ENCODE peak calls at places on chromosomes 1 and 21, in seven cellular contexts. S is PC-3, Y is AG04450, B is Calu3, H is Caco-2, E is OCI-LY7, X is Peyer's patch. M is an unnamed sample.

GRCh38 chr1:22141493-22141892 is 1.4 kb downstream of the WNT4 start:
- DNase-seq in E (no peak), H (no peak), Y (no peak), X (no peak), S (no peak), B (no peak), M (no peak)

GRCh38 chr1:222893255-222893654 is 78.4 kb downstream of the DISP1 start:
- DNase-seq in S (no peak), H (no peak), X (no peak), Y (no peak), B (no peak), E (no peak), M (no peak)

GRCh38 chr1:44411861-44412260 is 6.8 kb downstream of the RNF220 start:
- DNase-seq in Y (no peak), E (no peak), S (no peak), B (no peak), H (no peak), X (no peak), M (no peak)

GRCh38 chr1:175663991-175664390 is 79.4 kb downstream of the TNR start:
- DNase-seq in Y (no peak), H (no peak), E (no peak), X (no peak), S (no peak), B (no peak), M (no peak)

GRCh38 chr1:230031131-230031530 is 35.9 kb upstream of the GALNT2 start:
- DNase-seq in H (no peak), E (no peak), S (peak), B (no peak), X (no peak), Y (no peak), M (no peak)

GRCh38 chr1:17297991-17298390 is 10.0 kb upstream of the PADI4 start:
- DNase-seq in Y (no peak), X (no peak), E (no peak), B (no peak), H (no peak), S (peak), M (no peak)

GRCh38 chr1:64029037-64029436 is 174.4 kb upstream of the UBE2U start:
- DNase-seq in H (no peak), X (no peak), Y (no peak), B (no peak), E (no peak), S (no peak), M (no peak)

GRCh38 chr1:148373236-148373935 is 109.7 kb downstream of the PPIAL4G start:
- DNase-seq in B (no peak), Y (no peak), E (no peak), H (no peak), S (no peak), X (no peak), M (no peak)

GRCh38 chr1:37691497-37692077 is 729 bp upstream of the CDCA8 start:
- DNase-seq in X (peak), Y (no peak), E (peak), S (peak), H (peak), B (peak), M (no peak)

GRCh38 chr1:144551107-144551542 is 41.6 kb upstream of the PPIAL4F start:
- DNase-seq in S (no peak), Y (no peak), X (peak), E (no peak), B (no peak), H (no peak), M (no peak)

GRCh38 chr1:160826546-160826945 is 30.6 kb downstream of the LY9 start:
- DNase-seq in B (peak), Y (no peak), X (no peak), S (peak), H (no peak), E (no peak), M (no peak)

GRCh38 chr1:193537266-193538003 is 351.0 kb upstream of the B3GALT2 start:
- DNase-seq in B (peak), Y (no peak), H (no peak), S (no peak), X (peak), E (peak), M (no peak)

DNA sequence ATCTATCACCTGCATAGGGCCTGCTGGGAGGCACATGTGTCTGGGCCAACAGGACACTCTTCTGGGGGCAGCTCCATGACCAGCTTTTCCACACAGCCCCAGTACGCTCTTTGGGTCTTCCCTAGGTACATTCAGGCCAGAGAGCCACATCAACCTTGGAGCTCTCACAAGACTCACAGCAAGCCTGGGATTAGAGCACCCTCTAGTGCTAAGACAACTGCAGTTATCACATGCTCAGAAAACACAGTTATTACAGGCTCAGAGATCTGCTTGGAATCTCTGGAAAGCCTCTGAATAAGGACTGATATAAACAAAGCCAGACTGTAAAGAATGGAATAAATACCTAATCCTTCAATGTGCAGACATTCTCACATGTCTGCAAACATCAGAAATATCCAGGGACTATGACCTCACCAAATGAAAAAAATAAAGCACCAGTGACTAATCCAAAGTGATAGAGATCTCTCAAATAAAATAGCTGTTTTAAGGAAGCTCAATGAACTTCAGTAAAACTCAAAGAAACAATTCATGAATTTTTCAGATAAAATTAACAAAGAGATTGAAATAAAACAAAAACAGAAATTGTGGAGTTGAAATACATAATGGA is 563.9 kb upstream of the NR5A2 start:
- DNase-seq in X (no peak), H (peak), S (peak), E (peak), Y (peak), B (peak), M (peak)
- TF ChIP-seq CTCF in X (no peak), H (peak), S (peak), E (peak), Y (peak), B (peak), M (peak)

DNA sequence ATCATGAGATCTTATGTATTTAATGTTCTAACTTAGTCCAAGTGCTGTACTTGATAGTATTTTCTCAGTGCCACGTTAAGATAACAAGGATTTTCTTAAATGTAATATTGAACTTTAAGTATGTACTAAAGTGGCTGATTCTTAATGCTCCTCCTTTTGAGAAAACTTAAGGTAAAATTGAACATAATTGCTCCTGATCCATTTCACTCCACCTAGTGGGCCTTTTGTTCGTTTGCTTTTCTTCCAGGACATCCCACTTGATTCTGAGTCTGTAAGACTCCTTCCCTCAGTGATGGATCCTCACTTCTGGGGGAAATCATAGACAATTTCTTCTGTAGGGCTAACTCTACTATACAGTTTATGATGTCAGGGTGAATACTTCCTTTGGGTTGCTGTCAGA is 173.1 kb downstream of the LMO4 start:
- DNase-seq in H (no peak), E (no peak), Y (no peak), X (no peak), B (no peak), S (peak), M (no peak)
- TF ChIP-seq CTCF in H (no peak), E (no peak), Y (peak), X (no peak), B (no peak), S (peak), M (peak)

GRCh38 chr1:207654320-207654719 is 9.4 kb downstream of the CR1L start:
- DNase-seq in S (peak), X (no peak), H (no peak), Y (no peak), E (no peak), B (no peak), M (no peak)
- TF ChIP-seq CTCF in S (peak), X (no peak), H (no peak), Y (peak), E (peak), B (peak), M (peak)

DNA sequence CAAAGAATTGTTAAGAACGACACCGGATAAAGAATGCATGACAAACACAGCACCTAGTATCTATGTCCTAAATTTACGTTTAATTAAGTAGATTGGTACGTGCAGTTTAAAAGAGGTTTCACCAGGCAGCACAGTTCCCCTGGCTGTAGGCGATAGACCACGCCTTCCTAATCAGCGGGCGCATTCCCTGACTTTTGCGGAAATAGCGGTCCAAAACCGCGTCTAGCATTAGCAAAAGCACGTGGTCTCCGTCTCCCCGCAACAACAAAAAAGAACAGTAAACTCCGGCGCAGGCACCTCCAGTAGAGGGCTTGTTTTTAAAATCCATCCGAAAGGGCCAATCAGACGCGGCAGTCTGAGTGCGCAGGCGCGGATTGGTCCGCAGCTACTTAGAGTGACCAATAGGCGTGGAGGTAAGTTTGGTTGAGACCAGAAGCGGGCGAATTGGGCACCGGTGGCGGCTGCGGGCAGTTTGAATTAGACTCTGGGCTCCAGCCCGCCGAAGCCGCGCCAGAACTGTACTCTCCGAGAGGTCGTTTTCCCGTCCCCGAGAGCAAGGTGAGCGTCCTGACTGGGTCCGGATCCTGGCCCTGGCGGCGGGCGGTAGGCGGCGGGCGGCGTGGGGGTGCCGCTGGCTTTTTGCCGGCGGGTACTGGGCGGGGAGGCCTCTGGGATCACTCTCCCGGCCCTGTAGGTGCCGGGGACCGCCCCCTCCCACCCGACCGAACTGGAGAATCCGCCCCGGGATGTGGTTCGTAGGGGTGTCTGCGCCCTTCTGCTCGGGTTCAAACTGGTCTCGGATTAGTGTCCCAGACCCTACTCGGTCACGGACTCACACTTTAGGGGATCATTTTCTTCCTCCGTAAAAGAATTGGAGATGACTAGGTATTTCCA is at the start of gene CENPF:
- DNase-seq in E (peak), B (peak), H (peak), Y (peak), S (peak), X (peak), M (peak)
- TF ChIP-seq CTCF in E (no peak), B (no peak), H (peak), Y (peak), S (no peak), X (peak), M (peak)

DNA sequence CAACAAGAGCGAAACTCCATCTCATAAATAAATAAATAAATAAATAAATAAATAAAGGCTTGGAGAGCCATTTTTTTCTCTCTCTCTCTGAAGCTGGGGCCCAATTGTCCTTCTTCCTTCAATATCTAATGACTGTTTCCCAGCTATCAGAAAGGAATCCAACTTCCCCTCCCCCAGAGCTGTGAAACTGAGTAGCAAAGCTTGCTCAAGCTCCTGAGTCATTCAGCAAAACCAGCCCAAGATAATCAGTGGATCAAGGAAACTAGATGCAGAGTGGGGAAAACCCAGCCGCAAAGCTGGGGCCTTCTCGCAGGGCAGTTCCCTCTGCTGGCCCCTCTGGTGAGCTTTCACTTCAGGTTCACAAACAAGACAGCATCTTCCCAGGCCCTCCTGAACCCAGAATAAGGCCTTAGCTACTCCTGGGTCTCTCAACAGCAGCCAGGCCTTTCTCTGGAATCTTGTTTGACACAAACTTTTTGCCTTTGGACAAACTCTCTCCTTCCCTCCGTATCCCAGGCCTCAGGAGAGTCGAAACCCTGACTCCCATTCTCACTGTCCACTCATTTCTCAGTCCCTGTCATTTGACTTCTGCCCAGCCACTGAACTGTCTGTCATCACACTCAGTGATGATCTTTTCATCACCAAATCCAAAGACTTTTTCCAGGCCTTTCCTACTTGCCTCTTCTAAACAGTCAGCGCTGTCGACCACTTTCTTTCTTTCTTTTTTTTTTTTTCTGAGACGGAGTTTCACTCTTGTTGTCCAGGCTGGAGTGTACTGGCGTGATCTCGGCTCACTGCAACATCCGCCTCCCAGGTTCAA is 18.0 kb upstream of the PTP4A2 start:
- DNase-seq in B (peak), Y (peak), H (peak), S (peak), X (peak), E (no peak), M (peak)
- TF ChIP-seq CTCF in B (no peak), Y (peak), H (peak), S (peak), X (peak), E (no peak), M (peak)

DNA sequence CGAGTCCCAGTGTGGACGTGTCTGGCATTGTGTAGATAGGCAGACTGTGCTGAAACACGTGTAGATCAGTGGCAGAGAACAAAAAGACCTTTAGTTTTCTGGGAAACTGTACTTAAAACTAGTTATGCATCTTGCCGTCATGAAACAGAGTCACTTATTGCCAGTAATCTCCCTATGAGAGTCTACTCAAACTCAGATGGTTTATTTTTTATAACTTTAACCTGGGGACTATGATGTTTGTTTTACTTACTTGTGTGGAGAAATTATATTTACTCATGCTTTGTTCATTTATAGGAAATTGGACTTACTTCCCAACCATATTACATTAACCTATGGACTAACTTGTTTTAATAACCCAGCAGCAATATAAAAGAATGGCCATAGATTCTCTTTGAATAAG is 54.1 kb upstream of the ABCG1 start:
- DNase-seq in B (no peak), H (no peak), Y (no peak), S (no peak), X (no peak), E (no peak), M (no peak)
- TF ChIP-seq CTCF in B (no peak), H (no peak), Y (no peak), S (no peak), X (no peak), E (no peak), M (no peak)

GRCh38 chr1:202207292-202207691 is 13.7 kb downstream of the LGR6 start:
- DNase-seq in S (peak), X (no peak), H (no peak), B (no peak), Y (no peak), E (no peak), M (peak)
- TF ChIP-seq CTCF in S (peak), X (no peak), H (no peak), B (no peak), Y (peak), E (no peak), M (peak)